ENCODE peak calls at places on chromosomes 1 and 21, in seven cellular contexts. U is HFFc6; R is psoas muscle; K is NCI-H2081; F is effector CD8-positive, alpha-beta T cell; E is stimulated activated CD4-positive, alpha-beta T cell treated with anti-CD3 and anti-CD28 coated beads, TNF-alpha, amount 100 ng/mL, for 4 hours; L is GM10248. X is an unnamed sample.

GRCh38 chr1:75265792-75266191 is 131.6 kb downstream of the LHX8 start:
- DNase-seq in U (peak), R (no peak), K (peak), F (no peak), E (no peak), L (peak), X (peak)

GRCh38 chr21:41932191-41932575 is 21.6 kb downstream of the C2CD2 start:
- DNase-seq in U (peak), R (peak), K (no peak), F (no peak), E (no peak), L (no peak), X (peak)

GRCh38 chr1:165075725-165076370 is 280.7 kb downstream of the LMX1A start:
- DNase-seq in U (peak), R (no peak), K (peak), F (no peak), E (no peak), L (no peak), X (peak)

GRCh38 chr1:198641506-198641905 is 2.7 kb downstream of the PTPRC start:
- DNase-seq in U (no peak), R (no peak), K (no peak), F (no peak), E (no peak), L (no peak), X (peak)

GRCh38 chr1:182259229-182259872 is 132.2 kb downstream of the GLUL start:
- DNase-seq in U (peak), R (peak), K (no peak), F (peak), E (peak), L (no peak), X (peak)

GRCh38 chr1:170805957-170806662 is 129.2 kb upstream of the MROH9 start:
- DNase-seq in U (no peak), R (no peak), K (no peak), F (no peak), E (no peak), L (no peak), X (no peak)

GRCh38 chr1:34547043-34547674 is 207.7 kb upstream of the GJB5 start:
- DNase-seq in U (no peak), R (no peak), K (no peak), F (no peak), E (no peak), L (no peak), X (no peak)

GRCh38 chr1:4416189-4416588 is 238.2 kb upstream of the AJAP1 start:
- DNase-seq in U (no peak), R (no peak), K (no peak), F (no peak), E (no peak), L (no peak), X (no peak)